ENCODE peak calls at places on chromosomes 3 and 15, in six cellular contexts. C is AG10803, J is HCT116, U is SK-N-SH, X is nephron progenitor cell, R is epithelial cell of esophagus. L is an unnamed sample.

GRCh38 chr3:128590948-128591347 is 59.7 kb downstream of the RPN1 start:
- DNase-seq in C (no peak), J (no peak), U (no peak), X (no peak), R (no peak), L (no peak)

GRCh38 chr3:61686228-61686648 is 124.9 kb downstream of the PTPRG start:
- DNase-seq in C (no peak), J (no peak), U (no peak), X (no peak), R (peak), L (no peak)

GRCh38 chr3:71784201-71784913 is 591 bp downstream of the PROK2 start:
- DNase-seq in C (no peak), J (no peak), U (no peak), X (peak), R (no peak), L (no peak)

GRCh38 chr3:50304601-50305000 is 1.2 kb upstream of the HYAL1 start:
- DNase-seq in C (no peak), J (no peak), U (no peak), X (no peak), R (peak), L (no peak)

GRCh38 chr15:94198633-94199032 is 32.7 kb upstream of the MCTP2 start:
- DNase-seq in C (no peak), J (no peak), U (no peak), X (no peak), R (peak), L (no peak)

GRCh38 chr15:66101715-66102395 is 151.7 kb downstream of the MEGF11 start:
- DNase-seq in C (no peak), J (no peak), U (no peak), X (no peak), R (no peak), L (no peak)

GRCh38 chr3:47495886-47496285 is 17.6 kb downstream of the ELP6 start:
- DNase-seq in C (no peak), J (no peak), U (no peak), X (no peak), R (no peak), L (no peak)

GRCh38 chr3:31934018-31934417 is 47.0 kb downstream of the OSBPL10 start:
- DNase-seq in C (no peak), J (no peak), U (no peak), X (peak), R (no peak), L (no peak)

GRCh38 chr15:99248000-99248727 is 1.2 kb downstream of the TTC23 start:
- DNase-seq in C (no peak), J (no peak), U (no peak), X (no peak), R (no peak), L (no peak)

GRCh38 chr3:172609750-172610149 is 86.5 kb upstream of the TNFSF10 start:
- DNase-seq in C (no peak), J (no peak), U (no peak), X (no peak), R (no peak), L (no peak)

GRCh38 chr3:112327371-112327951 is 5.5 kb upstream of the CD200 start:
- DNase-seq in C (peak), J (peak), U (peak), X (no peak), R (peak), L (peak)

GRCh38 chr3:197297476-197298340 is 704 bp downstream of the DLG1 start:
- DNase-seq in C (peak), J (peak), U (peak), X (peak), R (peak), L (peak)

GRCh38 chr15:47507221-47507985 is 209.9 kb upstream of the SEMA6D start:
- DNase-seq in C (no peak), J (no peak), U (peak), X (no peak), R (no peak), L (no peak)

GRCh38 chr3:21174461-21174860 is 576.5 kb downstream of the ZNF385D start:
- DNase-seq in C (peak), J (no peak), U (no peak), X (no peak), R (peak), L (no peak)

DNA sequence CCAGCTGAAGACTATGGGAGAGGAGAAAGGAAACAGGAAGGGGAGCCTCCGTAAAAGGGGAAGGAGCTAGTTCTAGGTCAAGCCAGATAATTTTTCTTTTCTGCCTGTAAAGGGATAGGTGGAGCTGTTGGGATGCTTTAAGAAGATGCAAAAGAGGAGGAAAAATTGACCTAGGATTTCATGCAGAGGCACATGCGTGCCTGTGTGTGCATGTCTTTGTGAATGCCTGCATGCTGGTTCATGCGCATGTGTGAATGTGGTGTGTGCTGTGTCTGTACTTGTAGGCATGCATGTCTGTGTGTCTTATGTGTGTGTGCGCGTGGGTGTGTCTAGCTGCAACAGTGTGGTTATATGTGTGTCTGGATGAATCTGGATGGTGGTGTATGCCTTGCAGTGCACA is 27.3 kb downstream of the CCDC33 start:
- DNase-seq in C (no peak), J (no peak), U (no peak), X (no peak), R (peak), L (no peak)
- TF ChIP-seq CTCF in C (no peak), J (no peak), U (no peak), X (no peak), R (no peak), L (no peak)

DNA sequence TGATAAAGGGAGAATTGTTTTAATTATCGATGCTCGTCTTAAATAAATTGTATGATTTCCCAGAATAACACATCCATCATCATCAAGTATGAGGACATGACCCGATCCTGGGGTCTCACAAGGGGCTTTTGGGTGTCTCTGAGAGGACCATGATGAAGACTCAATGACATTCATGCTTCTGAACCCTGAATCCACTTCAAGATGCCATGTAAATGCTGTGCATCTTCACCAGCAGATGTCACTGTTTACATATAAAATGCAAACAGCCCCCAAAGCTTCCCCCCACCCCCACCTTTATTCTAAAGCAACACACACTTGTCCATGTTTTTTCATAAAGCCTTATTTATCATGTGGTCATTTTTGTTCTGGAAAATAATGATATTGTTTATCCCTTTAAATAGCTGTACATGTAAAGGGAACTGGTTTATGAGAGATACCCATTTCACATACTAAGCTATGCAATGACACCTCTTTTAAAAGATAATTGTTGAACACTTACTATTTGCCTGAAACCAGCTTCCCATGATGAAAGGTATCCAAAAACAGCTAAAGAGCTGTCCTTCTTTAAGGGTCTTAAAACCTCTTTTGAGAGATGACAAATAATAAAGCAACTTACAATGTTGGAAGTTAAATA is 69.7 kb upstream of the UBE3A start:
- DNase-seq in C (peak), J (peak), U (peak), X (peak), R (peak), L (peak)
- TF ChIP-seq CTCF in C (peak), J (peak), U (peak), X (peak), R (peak), L (peak)

GRCh38 chr15:67241132-67241855 is 13.2 kb downstream of the AAGAB start:
- DNase-seq in C (no peak), J (no peak), U (no peak), X (no peak), R (peak), L (peak)

GRCh38 chr15:67244966-67245478 is 9.4 kb downstream of the AAGAB start:
- DNase-seq in C (peak), J (no peak), U (no peak), X (no peak), R (no peak), L (no peak)

GRCh38 chr15:67242665-67243064 is 11.8 kb downstream of the AAGAB start:
- DNase-seq in C (peak), J (no peak), U (no peak), X (no peak), R (peak), L (no peak)

DNA sequence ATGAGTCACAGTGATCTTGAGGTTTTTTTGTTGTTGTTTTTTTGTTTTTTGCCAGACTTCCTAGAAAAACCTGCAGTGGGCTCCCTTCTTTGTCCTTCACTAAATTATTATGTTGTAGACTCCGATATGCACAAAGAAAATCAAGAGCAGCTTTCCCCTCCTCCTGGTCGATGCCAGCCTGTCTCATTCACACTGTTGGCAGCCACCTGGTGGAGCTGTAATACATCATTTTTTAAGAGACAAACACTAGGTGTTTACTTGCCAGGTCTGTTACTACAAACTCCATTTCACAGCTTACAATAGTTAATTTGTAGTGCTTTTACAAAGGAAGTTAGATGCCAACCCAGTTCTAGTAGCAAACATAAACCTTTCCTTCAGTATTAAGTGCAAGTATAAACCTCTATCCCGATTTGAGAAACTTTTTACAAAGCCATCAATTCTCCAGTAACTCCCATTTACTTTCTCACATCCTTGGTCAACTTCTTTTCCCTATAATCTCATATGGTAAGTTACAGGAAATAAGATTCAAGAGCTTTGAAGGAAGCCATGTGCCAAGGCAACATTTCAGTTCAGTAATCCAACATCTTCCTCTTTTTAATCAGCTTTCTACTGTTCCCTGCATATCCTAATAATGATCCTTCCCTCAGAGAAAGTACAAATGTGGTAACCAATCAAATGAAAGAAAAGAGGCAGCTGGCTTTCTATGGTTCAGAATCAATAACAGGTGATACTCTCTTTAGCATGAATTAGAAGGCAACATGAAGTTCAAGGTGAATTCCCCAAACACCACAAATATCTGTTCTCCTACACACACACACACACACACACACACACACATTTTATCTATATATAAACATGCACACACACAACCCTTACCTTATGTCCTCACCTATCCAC is 14.0 kb downstream of the AAGAB start:
- DNase-seq in C (no peak), J (peak), U (peak), X (no peak), R (peak), L (peak)
- TF ChIP-seq CTCF in C (no peak), J (peak), U (peak), X (no peak), R (peak), L (peak)

GRCh38 chr3:158313344-158313927 is 203.5 kb downstream of the RSRC1 start:
- DNase-seq in C (peak), J (peak), U (peak), X (no peak), R (peak), L (no peak)
- TF ChIP-seq CTCF in C (peak), J (peak), U (peak), X (peak), R (peak), L (peak)